ENCODE peak calls at places on chromosome 5, in six cellular contexts. B is fibroblast of pulmonary artery, L is GM06990, P is OCI-LY7, G is AG10803, E is fibroblast of lung. C is an unnamed sample.

GRCh38 chr5:64766105-64766504 is 2.4 kb downstream of the SREK1IP1 start:
- DNase-seq in B (peak), L (no peak), P (no peak), G (peak), E (peak), C (no peak)

GRCh38 chr5:59128646-59129290 is 545.9 kb downstream of the RAB3C start:
- DNase-seq in B (peak), L (no peak), P (no peak), G (peak), E (no peak), C (no peak)

GRCh38 chr5:143537056-143537455 is 133.6 kb upstream of the NR3C1 start:
- DNase-seq in B (no peak), L (no peak), P (no peak), G (no peak), E (no peak), C (no peak)

GRCh38 chr5:15074651-15075050 is 203.1 kb upstream of the ANKH start:
- DNase-seq in B (peak), L (no peak), P (no peak), G (peak), E (peak), C (no peak)

GRCh38 chr5:893711-894110 is 1.0 kb downstream of the TRIP13 start:
- DNase-seq in B (no peak), L (no peak), P (peak), G (no peak), E (no peak), C (no peak)

GRCh38 chr5:179304466-179304865 is 40.8 kb downstream of the ADAMTS2 start:
- DNase-seq in B (peak), L (no peak), P (no peak), G (peak), E (peak), C (no peak)

GRCh38 chr5:32810812-32811211 is 99.7 kb downstream of the NPR3 start:
- DNase-seq in B (peak), L (no peak), P (no peak), G (peak), E (peak), C (no peak)

GRCh38 chr5:176402684-176403083 is 13.7 kb downstream of the CLTB start:
- DNase-seq in B (no peak), L (no peak), P (no peak), G (no peak), E (no peak), C (no peak)

GRCh38 chr5:112338681-112339337 is 80.3 kb downstream of the EPB41L4A start:
- DNase-seq in B (peak), L (no peak), P (no peak), G (peak), E (peak), C (no peak)

GRCh38 chr5:151477106-151477505 is 29.7 kb downstream of the SLC36A1 start:
- DNase-seq in B (peak), L (no peak), P (no peak), G (peak), E (peak), C (no peak)

GRCh38 chr5:80184235-80185023 is 71.4 kb downstream of the SERINC5 start:
- DNase-seq in B (no peak), L (no peak), P (peak), G (no peak), E (no peak), C (no peak)

GRCh38 chr5:19886123-19886921 is 101.7 kb downstream of the CDH18 start:
- DNase-seq in B (peak), L (no peak), P (no peak), G (peak), E (peak), C (peak)

GRCh38 chr5:9148242-9148641 is 397.6 kb downstream of the SEMA5A start:
- DNase-seq in B (no peak), L (no peak), P (no peak), G (no peak), E (peak), C (no peak)

GRCh38 chr5:126920291-126920690 is 110.1 kb downstream of the MARCHF3 start:
- DNase-seq in B (peak), L (no peak), P (no peak), G (peak), E (peak), C (no peak)

GRCh38 chr5:160542281-160542680 is 120.6 kb downstream of the PTTG1 start:
- DNase-seq in B (no peak), L (no peak), P (no peak), G (no peak), E (peak), C (no peak)

GRCh38 chr5:104576677-104577076 is 1014.1 kb upstream of the NUDT12 start:
- DNase-seq in B (no peak), L (no peak), P (no peak), G (no peak), E (no peak), C (no peak)

GRCh38 chr5:143527808-143528207 is 124.3 kb upstream of the NR3C1 start:
- DNase-seq in B (peak), L (no peak), P (no peak), G (no peak), E (peak), C (no peak)

GRCh38 chr5:59218424-59219045 is 635.7 kb downstream of the RAB3C start:
- DNase-seq in B (peak), L (no peak), P (peak), G (peak), E (no peak), C (no peak)

GRCh38 chr5:62354028-62354874 is 48.2 kb downstream of the KIF2A start:
- DNase-seq in B (peak), L (peak), P (peak), G (peak), E (peak), C (peak)

GRCh38 chr5:151157426-151158286 is at the start of gene ANXA6:
- DNase-seq in B (peak), L (peak), P (no peak), G (peak), E (peak), C (no peak)

GRCh38 chr5:150119421-150120061 is 33.2 kb upstream of the CSF1R start:
- DNase-seq in B (no peak), L (no peak), P (no peak), G (no peak), E (no peak), C (no peak)

GRCh38 chr5:126718246-126718868 is 58.6 kb upstream of the LMNB1 start:
- DNase-seq in B (no peak), L (no peak), P (no peak), G (no peak), E (no peak), C (no peak)

GRCh38 chr5:54524704-54525103 is 7.1 kb downstream of the SNX18 start:
- DNase-seq in B (no peak), L (no peak), P (no peak), G (no peak), E (peak), C (no peak)

GRCh38 chr5:168301593-168302388 is 10.3 kb downstream of the WWC1 start:
- DNase-seq in B (no peak), L (no peak), P (no peak), G (no peak), E (peak), C (no peak)

GRCh38 chr5:84985148-84985547 is 600.5 kb upstream of the EDIL3 start:
- DNase-seq in B (no peak), L (no peak), P (no peak), G (no peak), E (no peak), C (no peak)

GRCh38 chr5:71600783-71601182 is 13.6 kb downstream of the MCCC2 start:
- DNase-seq in B (no peak), L (no peak), P (no peak), G (no peak), E (no peak), C (no peak)
- H3K4me3 ChIP-seq in B (no peak), L (no peak), P (no peak), G (no peak), E (no peak), C (no peak)

DNA sequence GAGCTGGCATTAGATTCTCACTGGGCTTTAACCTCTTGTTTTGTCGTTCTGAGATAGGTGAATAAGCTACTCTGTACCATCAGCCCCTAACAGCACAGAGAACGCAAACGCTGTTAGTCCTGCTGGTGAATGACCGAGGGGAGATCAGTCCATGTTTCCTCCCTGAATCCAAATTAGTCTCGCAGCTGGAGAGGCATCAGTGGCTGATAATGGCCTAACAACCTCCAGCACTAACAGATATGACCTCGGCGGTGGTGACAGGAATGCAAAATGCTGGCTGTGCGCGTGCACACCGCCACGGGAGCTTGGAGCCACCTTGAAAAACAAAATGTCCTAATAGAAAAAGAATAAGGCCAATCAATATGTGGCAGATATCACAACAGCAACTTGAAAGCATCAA is 77.6 kb upstream of the IRX1 start:
- DNase-seq in B (no peak), L (no peak), P (no peak), G (no peak), E (no peak), C (no peak)
- TF ChIP-seq CTCF in B (no peak), L (no peak), P (no peak), G (no peak), E (no peak), C (no peak)

DNA sequence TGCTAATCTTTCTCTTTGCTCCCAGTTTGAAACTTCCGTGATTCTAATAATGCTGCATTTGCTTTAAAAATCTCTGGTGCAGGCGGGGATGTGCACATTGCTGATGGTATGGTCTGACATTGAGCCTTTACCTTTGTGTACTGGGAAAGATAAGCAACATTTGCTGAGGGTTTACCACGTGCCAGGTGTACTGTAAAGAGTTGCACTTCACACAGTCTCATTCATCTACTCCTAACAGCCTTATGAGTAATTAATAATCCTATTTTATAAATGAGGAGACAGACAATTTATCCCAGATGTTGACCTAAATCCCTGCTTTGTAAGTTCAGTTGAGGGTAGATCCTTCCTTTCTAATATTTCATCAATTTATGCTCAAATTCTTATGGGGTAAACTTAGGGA is 726 bp upstream of the ADGRV1 start:
- DNase-seq in B (no peak), L (no peak), P (no peak), G (no peak), E (no peak), C (no peak)
- H3K4me3 ChIP-seq in B (no peak), L (no peak), P (no peak), G (no peak), E (no peak), C (no peak)

DNA sequence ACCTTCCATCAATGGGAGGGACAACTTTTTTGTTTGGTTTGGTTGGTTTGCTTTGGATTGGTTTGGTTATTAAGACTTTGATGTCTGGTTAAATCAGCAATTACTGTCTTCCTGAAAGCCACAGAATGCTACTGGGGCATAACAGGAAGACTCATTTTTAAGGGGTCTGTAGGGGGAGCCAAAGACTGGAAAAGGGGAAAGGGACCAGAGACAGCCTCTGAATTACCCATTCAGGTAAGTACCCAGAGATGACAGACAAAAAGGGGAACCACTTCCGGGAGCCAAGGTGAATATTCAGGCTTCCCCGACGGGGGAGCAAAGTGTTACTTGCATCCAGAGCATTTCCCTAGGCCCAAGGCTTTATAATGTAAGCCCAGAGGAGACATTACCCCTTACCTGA is 4.6 kb upstream of the FEM1C start:
- DNase-seq in B (peak), L (peak), P (peak), G (no peak), E (no peak), C (no peak)
- TF ChIP-seq CTCF in B (peak), L (peak), P (peak), G (no peak), E (peak), C (peak)

GRCh38 chr5:88671808-88672499 is 211.0 kb downstream of the MEF2C start:
- DNase-seq in B (no peak), L (no peak), P (no peak), G (no peak), E (peak), C (no peak)
- H3K4me3 ChIP-seq in B (no peak), L (peak), P (no peak), G (no peak), E (no peak), C (no peak)

C was measured in HFF-Myc.